ENCODE peak calls at places on chromosomes 12 and 14, in four cellular contexts. X is naive thymus-derived CD4-positive, alpha-beta T cell; Z is foreskin keratinocyte; P is stomach. J is an unnamed sample.

GRCh38 chr12:113906411-113907200 is 59.5 kb downstream of the RBM19 start:
- DNase-seq in X (no peak), Z (no peak), P (no peak), J (no peak)

GRCh38 chr14:90970167-90970600 is 90.3 kb downstream of the RPS6KA5 start:
- DNase-seq in P (no peak), Z (peak; percentile 52), X (no peak), J (no peak)

GRCh38 chr14:103871596-103872480 is 24.5 kb upstream of the PPP1R13B start:
- DNase-seq in X (peak; percentile 72), P (peak; percentile 91), Z (no peak), J (peak; percentile 54)

GRCh38 chr12:53255993-53256392 is 12.1 kb upstream of the ESPL1 start:
- DNase-seq in X (no peak), P (no peak), Z (no peak), J (no peak)

GRCh38 chr12:120257041-120257821 is 8.3 kb downstream of the PXN start:
- DNase-seq in Z (peak; percentile 85), P (peak; percentile 42), X (no peak), J (no peak)

GRCh38 chr14:49512571-49512970 is 73.6 kb downstream of the RPS29 start:
- DNase-seq in P (no peak), X (no peak), Z (no peak), J (no peak)

GRCh38 chr12:75913502-75914110 is 118.0 kb downstream of the PHLDA1 start:
- DNase-seq in P (no peak), Z (no peak), X (no peak), J (no peak)

GRCh38 chr14:103362780-103363179 is 22.4 kb upstream of the MARK3 start:
- DNase-seq in X (no peak), Z (peak; percentile 64), P (no peak), J (no peak)

GRCh38 chr12:100794441-100795192 is at the start of gene ANO4:
- DNase-seq in Z (peak; percentile 5), P (no peak), X (no peak), J (no peak)

GRCh38 chr12:68773582-68773981 is 27.6 kb downstream of the SLC35E3 start:
- DNase-seq in P (no peak), Z (no peak), X (no peak), J (no peak)
- H3K27ac ChIP-seq in P (no peak overlapping the region), Z (no peak overlapping the region), X (no peak overlapping the region), J (no peak overlapping the region)

GRCh38 chr12:1531654-1532366 is 62.6 kb downstream of the FBXL14 start:
- DNase-seq in P (no peak), X (no peak), Z (no peak), J (no peak)

GRCh38 chr12:1533205-1533601 is 61.2 kb downstream of the FBXL14 start:
- DNase-seq in Z (no peak), X (peak; percentile 34), P (no peak), J (no peak)

GRCh38 chr12:1532367-1532752 is 62.0 kb downstream of the FBXL14 start:
- DNase-seq in X (no peak), Z (no peak), P (no peak), J (no peak)

GRCh38 chr12:1533602-1534304 is 60.6 kb downstream of the FBXL14 start:
- DNase-seq in X (peak; percentile 35), P (no peak), Z (no peak), J (no peak)

DNA sequence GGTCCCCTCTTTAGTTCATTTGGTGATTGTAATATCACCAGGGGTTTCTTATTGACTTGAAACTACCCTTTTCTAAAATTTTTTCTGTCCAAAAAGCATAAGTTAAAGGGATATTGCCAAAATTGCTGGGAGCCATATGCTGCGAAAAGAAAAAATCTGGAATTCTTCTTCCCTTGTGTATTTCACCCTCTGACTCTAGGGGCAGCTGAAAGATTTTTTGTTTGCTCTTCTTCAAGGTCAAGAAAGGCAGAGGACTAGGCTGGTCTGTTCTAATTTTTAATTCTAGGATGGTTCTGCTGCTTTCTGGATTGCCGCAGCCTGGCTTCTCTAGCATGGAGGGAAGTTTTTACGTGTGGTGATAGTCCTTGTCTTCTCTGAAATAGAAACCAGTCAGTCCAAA is 61.6 kb downstream of the FBXL14 start:
- DNase-seq in X (no peak), Z (no peak), P (no peak), J (no peak)
- H3K27ac ChIP-seq in X (no peak overlapping the region), Z (no peak overlapping the region), P (no peak overlapping the region), J (no peak overlapping the region)

GRCh38 chr12:13537623-13538022 is 341.1 kb downstream of the EMP1 start:
- DNase-seq in Z (no peak), P (no peak), X (no peak), J (no peak)
- H3K27ac ChIP-seq in Z (no peak overlapping the region), P (no peak overlapping the region), X (no peak overlapping the region), J (no peak overlapping the region)

DNA sequence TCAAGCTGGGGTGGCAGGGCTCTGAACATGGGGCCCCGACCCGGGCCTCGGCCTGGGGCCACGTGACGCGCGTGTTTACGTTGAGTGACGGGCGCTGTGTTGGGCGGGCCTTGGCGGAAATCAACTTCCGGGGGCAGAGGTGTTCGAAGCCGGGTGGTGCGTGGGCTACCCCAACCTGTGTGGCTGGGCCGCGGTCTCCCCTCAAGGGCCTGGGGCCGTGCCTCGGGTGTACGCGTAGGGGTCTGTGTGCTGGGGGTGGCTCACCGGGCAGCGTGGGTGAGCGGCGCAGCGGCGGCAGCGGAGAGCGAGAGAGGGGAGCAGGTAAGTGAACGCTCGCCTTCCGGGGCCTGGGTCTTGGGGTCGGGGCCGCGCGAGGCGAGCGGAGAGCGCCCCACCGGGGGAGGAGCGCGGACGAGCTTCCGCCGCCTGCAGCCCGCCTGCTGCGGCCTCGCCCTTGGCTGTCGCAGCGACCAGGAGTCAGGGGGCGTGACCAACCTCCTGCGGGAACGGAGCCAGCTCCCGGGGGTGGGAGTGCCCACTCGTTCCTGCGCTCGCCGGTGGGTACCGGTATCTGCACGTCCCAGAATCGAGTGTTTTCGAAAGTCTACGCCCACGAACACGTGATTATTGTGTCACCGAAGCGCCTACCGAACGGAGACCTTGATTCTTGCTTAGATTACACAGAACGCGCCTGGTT is at the start of gene CCDC91:
- DNase-seq in Z (peak; percentile 78), X (peak; percentile 91), P (peak; percentile 88), J (peak; percentile 93)
- H3K27ac ChIP-seq in Z (peak within 1 kb of the TSS; percentile 93), X (peak within 1 kb of the TSS; percentile 98), P (peak within 1 kb of the TSS; percentile 99), J (peak within 1 kb of the TSS; percentile 96)

J was measured in effector memory CD4-positive, alpha-beta T cell.